ENCODE peak calls at places on chromosomes 2 and 18, in four cellular contexts. Y, F, S and W are unnamed samples.
A peak's percentile ranks its signal among the peaks of the same experiment; 100 is the strongest.

GRCh38 chr2:239154971-239155805 is 245.6 kb downstream of the HDAC4 start:
- DNase-seq in Y (no peak), F (no peak), S (no peak), W (peak; percentile 29)

GRCh38 chr18:29418136-29418535 is 1241.2 kb upstream of the CDH2 start:
- DNase-seq in Y (no peak), F (no peak), S (no peak), W (no peak)

GRCh38 chr2:202178342-202178958 is 59.9 kb downstream of the SUMO1 start:
- DNase-seq in Y (peak; percentile 78), F (no peak), S (peak; percentile 10), W (peak; percentile 56)

GRCh38 chr2:235432741-235433520 is 60.9 kb upstream of the AGAP1 start:
- DNase-seq in Y (peak; percentile 84), F (no peak), S (no peak), W (no peak)

GRCh38 chr2:170554278-170554955 is 160.7 kb upstream of the SP5 start:
- DNase-seq in Y (peak; percentile 88), F (no peak), S (no peak), W (no peak)

GRCh38 chr2:178344121-178344520 is 106.9 kb downstream of the PRKRA start:
- DNase-seq in Y (no peak), F (no peak), S (no peak), W (no peak)

GRCh38 chr2:236964291-236964690 is 121.4 kb upstream of the COPS8 start:
- DNase-seq in Y (no peak), F (no peak), S (no peak), W (no peak)

GRCh38 chr2:41400057-41400665 is 647.7 kb upstream of the PKDCC start:
- DNase-seq in Y (peak; percentile 13), F (no peak), S (no peak), W (no peak)

GRCh38 chr18:63534615-63535014 is 7.6 kb upstream of the SERPINB12 start:
- DNase-seq in Y (no peak), F (no peak), S (no peak), W (no peak)

GRCh38 chr2:33681333-33681732 is 82.2 kb upstream of the FAM98A start:
- DNase-seq in Y (peak; percentile 64), F (no peak), S (no peak), W (no peak)

GRCh38 chr2:235055891-235056516 is 104.2 kb downstream of the SH3BP4 start:
- DNase-seq in Y (peak; percentile 65), F (no peak), S (no peak), W (no peak)

GRCh38 chr2:8511868-8512612 is 169.8 kb upstream of the ID2 start:
- DNase-seq in Y (no peak), F (no peak), S (no peak), W (no peak)

GRCh38 chr18:51110073-51110797 is 80.2 kb downstream of the SMAD4 start:
- DNase-seq in Y (peak; percentile 64), F (no peak), S (peak; percentile 33), W (peak; percentile 87)

GRCh38 chr2:156110890-156111289 is 221.6 kb downstream of the NR4A2 start:
- DNase-seq in Y (no peak), F (no peak), S (no peak), W (peak; percentile 21)

GRCh38 chr2:144796956-144797355 is 277.0 kb upstream of the ZEB2 start:
- DNase-seq in Y (no peak), F (no peak), S (no peak), W (no peak)

GRCh38 chr2:27705851-27706622 is 42.3 kb downstream of the SLC4A1AP start:
- DNase-seq in Y (peak; percentile 95), F (no peak), S (no peak), W (no peak)

GRCh38 chr2:201122276-201122675 is 6.3 kb downstream of the CFLAR start:
- DNase-seq in Y (no peak), F (no peak), S (no peak), W (no peak)

GRCh38 chr2:87996570-87996969 is 19.8 kb downstream of the RNU2-63P start:
- DNase-seq in Y (no peak), F (peak; percentile 52), S (no peak), W (no peak)

GRCh38 chr2:73821227-73821626 is 7.5 kb upstream of the STAMBP start:
- DNase-seq in Y (no peak), F (no peak), S (no peak), W (no peak)

GRCh38 chr2:38665854-38666577 is at the start of gene GALM:
- DNase-seq in Y (peak; percentile 91), F (peak; percentile 73), S (peak; percentile 33), W (peak; percentile 53)

GRCh38 chr2:100562613-100563406 is at the start of gene PDCL3:
- DNase-seq in Y (peak; percentile 99), F (peak; percentile 95), S (peak; percentile 90), W (peak; percentile 95)

GRCh38 chr2:94958245-94958644 is 67.3 kb upstream of the MAL start:
- DNase-seq in Y (no peak), F (no peak), S (no peak), W (no peak)

GRCh38 chr2:136112317-136112891 is 5.5 kb downstream of the CXCR4 start:
- DNase-seq in Y (no peak), F (no peak), S (no peak), W (no peak)

GRCh38 chr2:135709992-135710391 is 31.7 kb upstream of the UBXN4 start:
- DNase-seq in Y (peak; percentile 72), F (no peak), S (peak; percentile 46), W (peak; percentile 71)

GRCh38 chr2:162926907-162927306 is 88.3 kb upstream of the KCNH7 start:
- DNase-seq in Y (no peak), F (no peak), S (no peak), W (no peak)

GRCh38 chr2:161964070-161964645 is 109.9 kb downstream of the DPP4 start:
- DNase-seq in Y (no peak), F (no peak), S (no peak), W (no peak)

GRCh38 chr2:175187378-175187777 is 5.9 kb upstream of the ATP5MC3 start:
- DNase-seq in Y (peak; percentile 23), F (no peak), S (no peak), W (no peak)

GRCh38 chr18:3441290-3441689 is 8.7 kb upstream of the TGIF1 start:
- DNase-seq in Y (peak; percentile 65), F (no peak), S (no peak), W (no peak)

GRCh38 chr2:187442378-187442777 is 5.7 kb downstream of the CALCRL start:
- DNase-seq in Y (peak; percentile 31), F (no peak), S (no peak), W (no peak)

GRCh38 chr18:52903858-52904257 is 563.9 kb downstream of the DCC start:
- DNase-seq in Y (no peak), F (no peak), S (no peak), W (no peak)

GRCh38 chr18:23485386-23485785 is 17.9 kb upstream of the RMC1 start:
- DNase-seq in Y (no peak), F (no peak), S (no peak), W (no peak)

GRCh38 chr2:13481201-13481600 is 764.5 kb downstream of the TRIB2 start:
- DNase-seq in Y (no peak), F (no peak), S (no peak), W (no peak)